ENCODE peak calls at places on chromosomes 5 and 9, in four cellular contexts. L, T, Z and X are unnamed samples.

GRCh38 chr5:154642499-154643245 is 112.5 kb upstream of the LARP1 start:
- DNase-seq in T (peak; percentile 45), Z (no peak), L (no peak), X (peak; percentile 37)

GRCh38 chr9:90793729-90794128 is 7.9 kb upstream of the SYK start:
- DNase-seq in T (no peak), L (no peak), Z (no peak), X (no peak)

GRCh38 chr5:39755986-39756385 is 331.2 kb upstream of the DAB2 start:
- DNase-seq in Z (no peak), T (peak; percentile 17), L (peak; percentile 12), X (no peak)

GRCh38 chr9:100598641-100599145 is 20.8 kb downstream of the CAVIN4 start:
- DNase-seq in L (peak; percentile 63), Z (no peak), T (peak; percentile 72), X (peak; percentile 69)

GRCh38 chr9:125522328-125522725 is 184.7 kb downstream of the MAPKAP1 start:
- DNase-seq in Z (no peak), T (no peak), L (no peak), X (no peak)

GRCh38 chr9:115395511-115396021 is 277.6 kb upstream of the TNC start:
- DNase-seq in L (no peak), T (no peak), Z (no peak), X (no peak)

GRCh38 chr9:2087500-2088313 is 72.6 kb downstream of the SMARCA2 start:
- DNase-seq in T (peak; percentile 50), L (peak; percentile 42), Z (peak; percentile 45), X (peak; percentile 25)

GRCh38 chr5:153900703-153901395 is 137.9 kb downstream of the FAM114A2 start:
- DNase-seq in L (no peak), T (no peak), Z (no peak), X (no peak)

GRCh38 chr9:114275246-114275994 is 47.5 kb upstream of the ORM1 start:
- DNase-seq in L (no peak), Z (no peak), T (no peak), X (no peak)

GRCh38 chr9:35452481-35452880 is 37.4 kb upstream of the RUSC2 start:
- DNase-seq in L (no peak), T (no peak), Z (no peak), X (no peak)

GRCh38 chr9:85516976-85517637 is 224.6 kb downstream of the AGTPBP1 start:
- DNase-seq in Z (no peak), L (no peak), T (no peak), X (no peak)

DNA sequence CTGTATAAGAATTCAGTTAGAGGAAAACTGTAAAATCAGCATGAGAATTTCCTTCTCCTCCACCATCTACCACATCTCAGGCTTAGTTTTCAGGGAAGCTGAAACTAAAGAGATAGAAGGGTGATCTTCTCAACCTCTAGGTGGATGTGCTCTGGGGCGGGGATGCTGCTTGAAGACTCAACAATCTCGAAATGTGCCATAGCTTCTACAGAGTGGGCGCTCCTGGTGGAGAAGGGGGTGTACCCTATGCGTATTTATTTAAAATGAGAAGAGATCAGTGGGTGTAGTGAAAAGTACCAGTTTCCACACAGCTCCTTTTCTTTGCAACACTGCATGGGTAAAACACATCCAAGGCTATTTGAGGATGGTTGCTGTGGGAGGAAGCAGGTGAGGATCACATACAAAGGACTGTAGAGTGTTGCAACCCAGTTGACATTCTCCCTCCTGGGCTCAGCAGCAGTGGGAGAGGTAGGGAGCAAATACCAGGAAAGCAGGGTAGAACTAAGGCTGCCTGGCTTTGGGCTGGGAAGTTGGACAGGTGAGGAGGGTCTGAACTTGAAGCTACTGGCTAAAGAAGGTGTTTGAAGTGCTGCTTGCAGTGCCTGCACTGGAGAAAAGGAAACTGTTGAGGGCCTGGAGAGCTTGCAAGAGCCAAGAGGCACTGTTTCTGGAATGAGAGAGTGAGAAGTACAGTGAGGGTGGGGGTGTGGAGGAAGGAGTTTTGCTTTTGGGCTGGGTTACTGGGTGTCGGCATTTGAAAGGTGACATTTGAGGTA is 73.1 kb downstream of the MAST4 start:
- DNase-seq in T (no peak), Z (no peak), L (no peak), X (no peak)
- TF ChIP-seq JUNB in T (no peak), Z (no peak), L (no peak), X (no peak)

DNA sequence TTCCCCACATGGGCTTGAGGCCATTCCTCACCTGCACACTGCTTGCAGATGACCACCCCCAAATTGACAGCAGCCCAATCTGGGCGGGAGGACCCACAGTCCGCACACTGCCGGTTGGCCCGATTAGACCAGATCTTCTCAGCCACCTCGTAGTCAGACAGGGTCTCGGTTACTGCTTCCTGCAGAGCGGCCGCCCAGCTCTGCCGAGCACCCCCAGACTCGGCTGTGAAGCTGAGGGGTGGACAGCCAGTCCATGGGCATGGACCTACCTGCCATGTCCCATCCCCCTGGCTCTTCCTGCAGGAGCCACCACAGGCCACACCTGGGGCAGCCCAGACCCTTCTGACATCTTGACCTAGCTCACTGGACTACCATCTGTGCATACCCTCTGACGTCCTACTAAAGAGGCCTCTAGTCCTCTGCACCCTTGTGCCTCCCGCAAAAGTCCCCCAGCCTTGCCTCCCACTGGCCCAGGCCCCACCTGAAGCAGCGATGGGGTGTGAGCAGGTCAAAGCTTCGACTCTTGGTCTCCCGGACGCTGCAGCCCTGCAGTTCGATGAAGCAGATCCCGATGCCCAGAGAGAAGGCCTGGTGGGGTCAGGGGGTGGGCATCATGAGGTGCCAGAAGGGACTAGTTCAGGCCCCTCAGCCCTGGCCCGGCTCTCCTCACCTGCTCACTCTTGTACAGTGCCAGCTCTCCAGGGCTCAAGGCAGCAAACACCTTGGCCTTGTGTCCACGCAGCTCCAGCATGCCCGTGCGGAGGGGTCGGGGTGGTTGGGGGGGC is 9.8 kb downstream of the ARAP3 start:
- DNase-seq in T (no peak), Z (no peak), L (no peak), X (no peak)
- TF ChIP-seq RAD21 in T (no peak), Z (no peak), L (no peak), X (no peak)

DNA sequence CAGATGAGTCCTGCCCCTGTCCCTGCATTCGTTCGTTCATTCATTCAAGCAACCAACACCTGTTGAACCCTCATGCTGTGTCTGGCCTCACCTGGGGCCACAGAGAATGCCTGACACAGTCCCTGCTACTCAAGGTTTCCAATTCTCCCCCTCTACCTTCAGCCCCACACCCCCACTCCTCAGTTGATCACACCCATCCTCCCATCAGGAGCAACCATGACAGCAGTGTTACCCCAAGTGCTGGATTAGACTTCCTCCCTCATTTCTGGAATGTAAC is 57.1 kb downstream of the SMIM23 start:
- DNase-seq in Z (no peak), L (no peak), T (no peak), X (no peak)
- TF ChIP-seq JUNB in Z (no peak), L (no peak), T (no peak), X (no peak)

DNA sequence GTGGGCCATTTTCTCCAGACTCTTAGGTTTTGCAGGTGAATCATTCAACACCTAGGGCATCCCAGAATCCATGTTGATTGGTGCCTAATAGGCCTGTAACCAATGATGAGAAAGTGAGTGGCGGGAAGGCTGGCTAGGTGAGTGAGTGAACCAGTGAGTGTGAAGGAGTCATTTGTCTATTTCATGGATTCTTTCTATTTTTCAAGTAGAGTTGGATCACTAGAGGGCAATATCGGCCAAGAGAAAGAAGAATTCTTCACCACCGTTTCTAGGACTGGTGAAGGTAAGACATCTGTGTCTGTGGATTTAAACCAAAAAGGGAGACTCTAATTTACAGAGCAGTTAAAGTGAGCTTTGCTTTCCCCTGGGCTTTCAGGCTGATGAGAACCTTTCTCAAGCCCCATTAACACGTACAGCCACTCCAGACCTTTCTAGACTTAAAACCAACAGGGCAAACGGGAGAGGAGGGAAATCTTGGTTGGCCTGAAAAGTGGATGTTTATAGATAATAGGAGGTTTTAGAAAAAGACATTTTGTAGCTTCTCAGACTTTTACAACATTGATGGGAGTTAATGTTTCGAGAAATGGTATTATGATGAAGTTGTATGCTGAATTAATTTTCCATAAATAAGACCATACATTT is 114.3 kb upstream of the IL12B start:
- DNase-seq in Z (no peak), T (no peak), L (peak; percentile 78), X (peak; percentile 48)
- TF ChIP-seq RAD21 in Z (peak; percentile 77), T (peak; percentile 89), L (peak; percentile 98), X (peak; percentile 40)

GRCh38 chr5:175654346-175654745 is 3.5 kb upstream of the HRH2 start:
- DNase-seq in L (no peak), T (no peak), Z (no peak), X (no peak)
- TF ChIP-seq JUNB in L (no peak), T (no peak), Z (no peak), X (no peak)

DNA sequence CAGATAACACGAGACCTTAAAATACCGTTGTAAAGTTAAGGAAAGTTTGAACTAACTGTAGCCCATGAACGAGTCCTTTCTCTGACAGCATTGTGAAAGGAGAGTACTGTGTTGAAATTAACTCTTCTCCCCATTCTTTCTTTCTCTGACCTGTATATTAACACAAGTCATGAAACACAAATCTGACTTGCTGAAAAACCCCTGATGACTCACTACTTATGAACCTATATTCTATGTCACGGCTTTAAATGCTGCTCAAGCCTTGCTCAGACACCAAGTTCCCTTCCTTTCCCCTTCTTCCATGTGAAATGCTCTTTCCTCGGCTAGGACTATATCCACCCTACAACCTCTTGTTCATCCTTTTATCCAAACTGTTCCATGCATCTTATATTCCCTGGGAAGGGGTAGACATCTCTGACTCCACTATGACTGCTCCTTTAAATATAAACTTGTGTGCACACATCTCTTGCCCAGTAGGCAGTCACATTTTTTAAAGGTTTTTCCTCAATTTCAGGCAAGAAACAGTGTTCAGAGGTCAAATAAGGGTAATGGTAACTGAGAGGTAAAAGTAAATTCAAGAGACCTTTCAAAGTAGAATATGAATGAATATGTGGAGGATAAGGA is 142.9 kb downstream of the NFIB start:
- DNase-seq in L (peak; percentile 20), T (no peak), Z (no peak), X (no peak)
- TF ChIP-seq RAD21 in L (no peak), T (no peak), Z (no peak), X (no peak)

GRCh38 chr9:130661461-130662098 is 2.8 kb upstream of the PRDM12 start:
- DNase-seq in Z (no peak), L (no peak), T (no peak), X (no peak)

GRCh38 chr9:130660326-130660682 is 4.1 kb upstream of the PRDM12 start:
- DNase-seq in L (no peak), Z (no peak), T (no peak), X (no peak)

GRCh38 chr9:130659699-130660248 is 4.6 kb upstream of the PRDM12 start:
- DNase-seq in L (no peak), T (no peak), Z (no peak), X (no peak)

GRCh38 chr9:130660683-130661460 is 3.5 kb upstream of the PRDM12 start:
- DNase-seq in Z (no peak), T (peak; percentile 60), L (no peak), X (no peak)

DNA sequence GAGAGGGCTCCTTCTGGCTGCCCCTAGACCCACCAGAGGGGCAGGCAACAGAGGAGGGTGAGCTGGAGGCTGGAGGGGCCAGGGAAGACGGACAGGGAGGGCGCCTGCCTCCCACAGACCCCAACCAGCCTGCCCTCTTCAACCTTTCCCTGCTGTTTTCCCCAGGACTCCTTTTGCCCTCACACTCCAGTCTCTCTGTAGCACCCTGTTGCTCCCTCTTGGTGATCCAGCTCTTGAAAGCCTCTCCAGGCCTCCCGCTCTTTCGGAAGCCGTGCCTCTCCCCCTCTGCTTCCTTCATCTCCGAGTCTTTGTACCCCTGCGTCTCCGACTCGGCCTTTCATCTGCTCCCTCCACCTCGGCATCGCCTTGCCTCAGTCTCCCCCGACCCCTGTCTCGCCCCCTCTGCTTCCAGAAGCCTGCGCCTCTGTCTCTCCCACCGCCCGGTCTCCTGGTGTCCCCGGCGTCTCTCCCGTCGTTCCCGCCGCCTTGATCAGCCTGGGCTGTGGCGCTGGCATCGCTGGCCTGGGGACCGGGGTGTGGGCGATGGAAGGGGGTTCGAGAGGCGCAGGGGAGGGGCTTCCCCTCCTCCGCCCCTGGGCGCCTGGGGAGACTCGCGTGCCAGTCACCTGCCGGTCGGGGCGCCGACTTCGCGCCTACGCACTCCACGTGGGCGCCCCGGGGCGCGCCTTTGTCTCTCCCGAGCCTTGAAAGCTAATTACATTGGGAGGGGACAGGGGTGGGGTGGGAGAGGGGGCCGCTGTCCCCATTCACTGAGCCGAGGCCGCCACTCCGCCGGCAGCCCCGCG is 5.3 kb upstream of the PRDM12 start:
- DNase-seq in L (no peak), T (no peak), Z (no peak), X (no peak)
- TF ChIP-seq JUNB in L (no peak), T (no peak), Z (no peak), X (no peak)